ENCODE peak calls at places on chromosome 11, in nine cellular contexts. One of them, this sample, is unnamed.

GRCh38 chr11:111459506-111460270 is 52.5 kb downstream of the BTG4 start:
- DNase-seq in cardiac muscle cell: no peak
- DNase-seq in right cardiac atrium: no peak
- DNase-seq in heart left ventricle: no peak
- DNase-seq in suprapubic skin: no peak
- DNase-seq in upper lobe of right lung: no peak
- DNase-seq in psoas muscle: no peak
- DNase-seq in ascending aorta: no peak
- DNase-seq in endodermal cell: peak
- DNase-seq in this sample: no peak

GRCh38 chr11:8025816-8026215 is 38.7 kb downstream of the EIF3F start:
- DNase-seq in endodermal cell: no peak
- DNase-seq in right cardiac atrium: no peak
- DNase-seq in heart left ventricle: no peak
- DNase-seq in upper lobe of right lung: no peak
- DNase-seq in suprapubic skin: no peak
- DNase-seq in cardiac muscle cell: no peak
- DNase-seq in ascending aorta: no peak
- DNase-seq in psoas muscle: no peak
- DNase-seq in this sample: no peak

GRCh38 chr11:85712953-85713352 is 27.0 kb upstream of the CCDC89 start:
- DNase-seq in suprapubic skin: no peak
- DNase-seq in heart left ventricle: no peak
- DNase-seq in cardiac muscle cell: no peak
- DNase-seq in ascending aorta: no peak
- DNase-seq in psoas muscle: no peak
- DNase-seq in right cardiac atrium: no peak
- DNase-seq in upper lobe of right lung: no peak
- DNase-seq in endodermal cell: no peak
- DNase-seq in this sample: no peak

GRCh38 chr11:75439495-75440120 is 6.6 kb upstream of the KLHL35 start:
- DNase-seq in psoas muscle: no peak
- DNase-seq in suprapubic skin: no peak
- DNase-seq in ascending aorta: no peak
- DNase-seq in cardiac muscle cell: no peak
- DNase-seq in upper lobe of right lung: no peak
- DNase-seq in endodermal cell: no peak
- DNase-seq in heart left ventricle: peak
- DNase-seq in right cardiac atrium: no peak
- DNase-seq in this sample: no peak

GRCh38 chr11:106466441-106467190 is 389.2 kb downstream of the AASDHPPT start:
- DNase-seq in ascending aorta: no peak
- DNase-seq in suprapubic skin: no peak
- DNase-seq in cardiac muscle cell: no peak
- DNase-seq in endodermal cell: no peak
- DNase-seq in psoas muscle: no peak
- DNase-seq in upper lobe of right lung: no peak
- DNase-seq in heart left ventricle: no peak
- DNase-seq in right cardiac atrium: no peak
- DNase-seq in this sample: no peak

GRCh38 chr11:17894929-17895658 is 117.8 kb downstream of the SERGEF start:
- DNase-seq in endodermal cell: no peak
- DNase-seq in psoas muscle: no peak
- DNase-seq in right cardiac atrium: peak
- DNase-seq in upper lobe of right lung: no peak
- DNase-seq in cardiac muscle cell: no peak
- DNase-seq in suprapubic skin: no peak
- DNase-seq in ascending aorta: no peak
- DNase-seq in heart left ventricle: no peak
- DNase-seq in this sample: no peak

GRCh38 chr11:64676253-64676615 is 46.8 kb downstream of the NRXN2 start:
- DNase-seq in upper lobe of right lung: no peak
- DNase-seq in ascending aorta: peak
- DNase-seq in heart left ventricle: no peak
- DNase-seq in endodermal cell: no peak
- DNase-seq in suprapubic skin: no peak
- DNase-seq in psoas muscle: no peak
- DNase-seq in cardiac muscle cell: no peak
- DNase-seq in right cardiac atrium: no peak
- DNase-seq in this sample: no peak

GRCh38 chr11:2593393-2593950 is 106.3 kb downstream of the KCNQ1OT1 start:
- DNase-seq in right cardiac atrium: no peak
- DNase-seq in upper lobe of right lung: no peak
- DNase-seq in cardiac muscle cell: no peak
- DNase-seq in suprapubic skin: peak
- DNase-seq in heart left ventricle: no peak
- DNase-seq in psoas muscle: peak
- DNase-seq in endodermal cell: no peak
- DNase-seq in ascending aorta: no peak
- DNase-seq in this sample: no peak

GRCh38 chr11:35974878-35975578 is 31.2 kb downstream of the LDLRAD3 start:
- DNase-seq in endodermal cell: no peak
- DNase-seq in heart left ventricle: no peak
- DNase-seq in psoas muscle: no peak
- DNase-seq in cardiac muscle cell: no peak
- DNase-seq in right cardiac atrium: no peak
- DNase-seq in ascending aorta: no peak
- DNase-seq in upper lobe of right lung: no peak
- DNase-seq in suprapubic skin: no peak
- DNase-seq in this sample: no peak

GRCh38 chr11:29310706-29311342 is 706.0 kb downstream of the KCNA4 start:
- DNase-seq in ascending aorta: no peak
- DNase-seq in heart left ventricle: no peak
- DNase-seq in cardiac muscle cell: no peak
- DNase-seq in upper lobe of right lung: no peak
- DNase-seq in endodermal cell: no peak
- DNase-seq in right cardiac atrium: no peak
- DNase-seq in suprapubic skin: no peak
- DNase-seq in psoas muscle: no peak
- DNase-seq in this sample: no peak

GRCh38 chr11:11244470-11245080 is 108.5 kb downstream of the CSNK2A3 start:
- DNase-seq in endodermal cell: no peak
- DNase-seq in upper lobe of right lung: no peak
- DNase-seq in psoas muscle: no peak
- DNase-seq in cardiac muscle cell: no peak
- DNase-seq in heart left ventricle: no peak
- DNase-seq in ascending aorta: no peak
- DNase-seq in right cardiac atrium: no peak
- DNase-seq in suprapubic skin: no peak
- DNase-seq in this sample: no peak
- H3K27ac ChIP-seq in endodermal cell: peak
- H3K27ac ChIP-seq in upper lobe of right lung: no peak
- H3K27ac ChIP-seq in psoas muscle: peak
- H3K27ac ChIP-seq in cardiac muscle cell: no peak
- H3K27ac ChIP-seq in heart left ventricle: peak
- H3K27ac ChIP-seq in ascending aorta: peak
- H3K27ac ChIP-seq in right cardiac atrium: peak
- H3K27ac ChIP-seq in suprapubic skin: peak
- H3K27ac ChIP-seq in this sample: peak

GRCh38 chr11:116787786-116788486 is at the start of gene ZPR1:
- DNase-seq in heart left ventricle: peak
- DNase-seq in suprapubic skin: peak
- DNase-seq in psoas muscle: peak
- DNase-seq in endodermal cell: peak
- DNase-seq in right cardiac atrium: peak
- DNase-seq in cardiac muscle cell: peak
- DNase-seq in upper lobe of right lung: peak
- DNase-seq in ascending aorta: peak
- DNase-seq in this sample: peak

GRCh38 chr11:116788534-116788933 is 711 bp upstream of the ZPR1 start:
- DNase-seq in ascending aorta: no peak
- DNase-seq in cardiac muscle cell: no peak
- DNase-seq in psoas muscle: no peak
- DNase-seq in right cardiac atrium: no peak
- DNase-seq in endodermal cell: no peak
- DNase-seq in suprapubic skin: peak
- DNase-seq in upper lobe of right lung: no peak
- DNase-seq in heart left ventricle: no peak
- DNase-seq in this sample: no peak

GRCh38 chr11:116787436-116787785 is 412 bp downstream of the ZPR1 start:
- DNase-seq in endodermal cell: no peak
- DNase-seq in upper lobe of right lung: no peak
- DNase-seq in right cardiac atrium: no peak
- DNase-seq in cardiac muscle cell: no peak
- DNase-seq in heart left ventricle: peak
- DNase-seq in suprapubic skin: no peak
- DNase-seq in psoas muscle: no peak
- DNase-seq in ascending aorta: no peak
- DNase-seq in this sample: no peak

GRCh38 chr11:116786966-116787365 is 857 bp downstream of the ZPR1 start:
- DNase-seq in right cardiac atrium: no peak
- DNase-seq in endodermal cell: no peak
- DNase-seq in cardiac muscle cell: no peak
- DNase-seq in heart left ventricle: no peak
- DNase-seq in suprapubic skin: no peak
- DNase-seq in upper lobe of right lung: no peak
- DNase-seq in psoas muscle: no peak
- DNase-seq in ascending aorta: no peak
- DNase-seq in this sample: no peak

GRCh38 chr11:116786360-116786759 is 1.5 kb downstream of the ZPR1 start:
- DNase-seq in ascending aorta: no peak
- DNase-seq in psoas muscle: no peak
- DNase-seq in cardiac muscle cell: no peak
- DNase-seq in endodermal cell: no peak
- DNase-seq in suprapubic skin: no peak
- DNase-seq in right cardiac atrium: no peak
- DNase-seq in upper lobe of right lung: no peak
- DNase-seq in heart left ventricle: no peak
- DNase-seq in this sample: no peak
- H3K4me3 ChIP-seq in ascending aorta: peak
- H3K4me3 ChIP-seq in psoas muscle: peak
- H3K4me3 ChIP-seq in cardiac muscle cell: no peak
- H3K4me3 ChIP-seq in endodermal cell: peak
- H3K4me3 ChIP-seq in suprapubic skin: no peak
- H3K4me3 ChIP-seq in right cardiac atrium: no peak
- H3K4me3 ChIP-seq in upper lobe of right lung: no peak
- H3K4me3 ChIP-seq in heart left ventricle: no peak
- H3K4me3 ChIP-seq in this sample: no peak

GRCh38 chr11:59175104-59175503 is 3.2 kb downstream of the DTX4 start:
- DNase-seq in heart left ventricle: no peak
- DNase-seq in cardiac muscle cell: no peak
- DNase-seq in ascending aorta: no peak
- DNase-seq in endodermal cell: no peak
- DNase-seq in upper lobe of right lung: peak
- DNase-seq in suprapubic skin: no peak
- DNase-seq in right cardiac atrium: no peak
- DNase-seq in psoas muscle: no peak
- DNase-seq in this sample: no peak
- H3K27ac ChIP-seq in heart left ventricle: no peak
- H3K27ac ChIP-seq in cardiac muscle cell: no peak
- H3K27ac ChIP-seq in ascending aorta: peak
- H3K27ac ChIP-seq in endodermal cell: peak
- H3K27ac ChIP-seq in upper lobe of right lung: peak
- H3K27ac ChIP-seq in suprapubic skin: no peak
- H3K27ac ChIP-seq in right cardiac atrium: no peak
- H3K27ac ChIP-seq in psoas muscle: no peak
- H3K27ac ChIP-seq in this sample: peak

GRCh38 chr11:94400075-94400838 is 962 bp downstream of the GPR83 start:
- DNase-seq in endodermal cell: no peak
- DNase-seq in suprapubic skin: no peak
- DNase-seq in upper lobe of right lung: no peak
- DNase-seq in cardiac muscle cell: no peak
- DNase-seq in psoas muscle: no peak
- DNase-seq in ascending aorta: no peak
- DNase-seq in heart left ventricle: no peak
- DNase-seq in right cardiac atrium: no peak
- DNase-seq in this sample: no peak
- H3K4me3 ChIP-seq in endodermal cell: peak
- H3K4me3 ChIP-seq in suprapubic skin: no peak
- H3K4me3 ChIP-seq in upper lobe of right lung: no peak
- H3K4me3 ChIP-seq in cardiac muscle cell: no peak
- H3K4me3 ChIP-seq in psoas muscle: no peak
- H3K4me3 ChIP-seq in ascending aorta: peak
- H3K4me3 ChIP-seq in heart left ventricle: peak
- H3K4me3 ChIP-seq in right cardiac atrium: peak
- H3K4me3 ChIP-seq in this sample: no peak